ENCODE peak calls at places on chromosomes 11 and 22, in eight cellular contexts. X is GM23248, C is aorta, D is left ventricle myocardium inferior, G is heart right ventricle, Q is A549, Y is tibial artery, F is right lobe of liver. B is an unnamed sample.

GRCh38 chr11:58652726-58653280 is 30.3 kb downstream of the CNTF start:
- DNase-seq in X (no peak), C (no peak), D (no peak), G (no peak), Q (no peak), Y (no peak), F (no peak), B (no peak)

GRCh38 chr22:49907807-49908206 is 10.4 kb downstream of the ALG12 start:
- DNase-seq in X (no peak), C (peak; percentile 74), D (no peak), G (no peak), Q (no peak), Y (no peak), F (peak; percentile 15), B (peak; percentile 59)

GRCh38 chr22:17761145-17761488 is 13.2 kb downstream of the BID start:
- DNase-seq in X (no peak), C (no peak), D (no peak), G (no peak), Q (no peak), Y (no peak), F (no peak), B (no peak)

GRCh38 chr11:66015936-66016792 is 4.4 kb downstream of the CST6 start:
- DNase-seq in X (peak; percentile 39), C (peak; percentile 84), D (no peak), G (no peak), Q (no peak), Y (peak; percentile 91), F (no peak), B (peak; percentile 59)

GRCh38 chr11:45803981-45804805 is 756 bp upstream of the SLC35C1 start:
- DNase-seq in X (peak; percentile 73), C (peak; percentile 94), D (peak; percentile 88), G (peak; percentile 76), Q (peak; percentile 47), Y (peak; percentile 90), F (peak; percentile 94), B (peak; percentile 95)

GRCh38 chr11:126282742-126283591 is at the start of gene TIRAP:
- DNase-seq in X (peak; percentile 82), C (peak; percentile 88), D (peak; percentile 79), G (peak; percentile 69), Q (peak; percentile 33), Y (peak; percentile 85), F (peak; percentile 81), B (peak; percentile 89)

GRCh38 chr11:35088226-35088625 is 50.7 kb upstream of the CD44 start:
- DNase-seq in X (peak; percentile 20), C (no peak), D (no peak), G (no peak), Q (no peak), Y (no peak), F (no peak), B (no peak)

GRCh38 chr11:95466406-95466805 is 235.4 kb upstream of the SESN3 start:
- DNase-seq in X (no peak), C (no peak), D (no peak), G (no peak), Q (no peak), Y (no peak), F (no peak), B (no peak)

GRCh38 chr22:42959472-42960145 is 55.3 kb downstream of the PACSIN2 start:
- DNase-seq in X (peak; percentile 29), C (peak; percentile 71), D (peak; percentile 55), G (peak; percentile 79), Q (peak; percentile 43), Y (peak; percentile 77), F (peak; percentile 58), B (no peak)

GRCh38 chr11:9759519-9760179 is 95.8 kb downstream of the SWAP70 start:
- DNase-seq in X (peak; percentile 99), C (peak; percentile 96), D (peak; percentile 83), G (peak; percentile 84), Q (peak; percentile 93), Y (peak; percentile 99), F (peak; percentile 71), B (peak; percentile 97)

GRCh38 chr11:109796253-109796652 is 296.9 kb upstream of the ZC3H12C start:
- DNase-seq in X (no peak), C (no peak), D (no peak), G (no peak), Q (no peak), Y (no peak), F (no peak), B (no peak)

GRCh38 chr22:38257650-38258246 is 15.1 kb downstream of the TMEM184B start:
- DNase-seq in X (peak; percentile 24), C (no peak), D (no peak), G (no peak), Q (no peak), Y (no peak), F (peak; percentile 32), B (no peak)

GRCh38 chr22:38257170-38257569 is 15.6 kb downstream of the TMEM184B start:
- DNase-seq in X (peak; percentile 94), C (no peak), D (no peak), G (peak; percentile 47), Q (no peak), Y (no peak), F (no peak), B (no peak)

GRCh38 chr22:38260760-38261477 is 11.9 kb downstream of the TMEM184B start:
- DNase-seq in X (peak; percentile 76), C (no peak), D (no peak), G (no peak), Q (no peak), Y (no peak), F (no peak), B (no peak)

GRCh38 chr22:38259370-38259769 is 13.4 kb downstream of the TMEM184B start:
- DNase-seq in X (no peak), C (no peak), D (no peak), G (no peak), Q (no peak), Y (no peak), F (no peak), B (no peak)

GRCh38 chr22:38258895-38259294 is 13.9 kb downstream of the TMEM184B start:
- DNase-seq in X (no peak), C (peak; percentile 84), D (peak; percentile 79), G (peak; percentile 95), Q (no peak), Y (peak; percentile 84), F (peak; percentile 71), B (no peak)
- H3K4me1 ChIP-seq in X (peaks cover 34% of the 10 kb centered on the region), C (no peaks in the 10 kb centered on the region), D (peaks cover 96% of the 10 kb centered on the region), G (peaks cover 66% of the 10 kb centered on the region), Q (peaks cover 6% of the 10 kb centered on the region), Y (peaks cover 31% of the 10 kb centered on the region), F (no peaks in the 10 kb centered on the region), B (peaks cover 16% of the 10 kb centered on the region)

GRCh38 chr22:30538280-30538679 is 8.3 kb downstream of the SEC14L6 start:
- DNase-seq in X (peak; percentile 24), C (no peak), D (no peak), G (no peak), Q (no peak), Y (no peak), F (no peak), B (no peak)

GRCh38 chr22:30546616-30547015 is at the start of gene SEC14L6:
- DNase-seq in X (no peak), C (no peak), D (no peak), G (no peak), Q (no peak), Y (no peak), F (no peak), B (no peak)

GRCh38 chr22:30539368-30539767 is 7.2 kb downstream of the SEC14L6 start:
- DNase-seq in X (no peak), C (no peak), D (no peak), G (no peak), Q (no peak), Y (no peak), F (no peak), B (no peak)

GRCh38 chr22:30542811-30543188 is 3.7 kb downstream of the SEC14L6 start:
- DNase-seq in X (no peak), C (no peak), D (no peak), G (no peak), Q (no peak), Y (no peak), F (no peak), B (no peak)

GRCh38 chr22:30541979-30542810 is 4.3 kb downstream of the SEC14L6 start:
- DNase-seq in X (peak; percentile 27), C (no peak), D (no peak), G (no peak), Q (no peak), Y (no peak), F (no peak), B (peak; percentile 76)
- H3K9me3 ChIP-seq in X (no peaks in the 10 kb centered on the region), C (no peaks in the 10 kb centered on the region), D (no peaks in the 10 kb centered on the region), G (no peaks in the 10 kb centered on the region), Q (no peaks in the 10 kb centered on the region), Y (no peaks in the 10 kb centered on the region), F (no peaks in the 10 kb centered on the region), B (no peaks in the 10 kb centered on the region)

GRCh38 chr22:47630741-47631534 is 868.5 kb downstream of the TBC1D22A start:
- DNase-seq in X (no peak), C (no peak), D (no peak), G (no peak), Q (no peak), Y (no peak), F (no peak), B (peak; percentile 56)
- H3K4me3 ChIP-seq in X (no peak overlapping the region), C (no peak overlapping the region), D (no peak overlapping the region), G (no peak overlapping the region), Q (no peak overlapping the region), Y (no peak overlapping the region), F (no peak overlapping the region), B (no peak overlapping the region)

GRCh38 chr11:62710001-62710345 is 2.5 kb downstream of the GNG3 start:
- DNase-seq in X (peak; percentile 77), C (peak; percentile 73), D (no peak), G (no peak), Q (no peak), Y (peak; percentile 64), F (peak; percentile 31), B (no peak)
- H3K4me1 ChIP-seq in X (peaks cover 21% of the 10 kb centered on the region), C (no peaks in the 10 kb centered on the region), D (peaks cover 83% of the 10 kb centered on the region), G (peaks cover 33% of the 10 kb centered on the region), Q (peaks cover 56% of the 10 kb centered on the region), Y (peaks cover 31% of the 10 kb centered on the region), F (no peaks in the 10 kb centered on the region), B (peaks cover 30% of the 10 kb centered on the region)